ENCODE peak calls at places on chromosomes 16 and 17, in eight cellular contexts. U is stimulated activated naive B cell treated with anti-CD40 and anti-IgM and Interleukin-4, amounts not matched to agents 10 μg/mL and 1 μg/mL and 100 μg/mL, for 72 hours; Y is NCI-H460; B is esophagus squamous epithelium; T is activated effector memory CD4-positive, alpha-beta T cell treated with anti-CD3 and anti-CD28 coated beads, Interleukin-2, amount 50 U/mL, for 16 hours; P is HFFc6; Q is stimulated activated CD8-positive, alpha-beta memory T cell treated with anti-CD3 and anti-CD28 coated beads, Interleukin-12 subunit alpha, Interleukin-12 subunit beta, amount 100 ng/mL, for 4 hours; D is hippocampal formation. G is an unnamed sample.

GRCh38 chr16:48081656-48082055 is 74.1 kb downstream of the ABCC12 start:
- DNase-seq in Q (no peak), B (no peak), T (no peak), D (no peak), Y (no peak), U (no peak), P (peak; percentile 89), G (no peak)

GRCh38 chr17:46890638-46891037 is 32.3 kb upstream of the GOSR2 start:
- DNase-seq in B (no peak), T (no peak), D (no peak), U (no peak), Q (no peak), P (no peak), Y (no peak), G (no peak)

GRCh38 chr17:17258998-17259397 is 22.0 kb upstream of the FLCN start:
- DNase-seq in D (peak; percentile 72), U (no peak), Q (no peak), Y (no peak), T (no peak), B (no peak), P (no peak), G (no peak)

GRCh38 chr17:74759243-74759801 is 10.9 kb downstream of the NHERF1 start:
- DNase-seq in Q (no peak), T (peak; percentile 83), Y (no peak), B (no peak), P (no peak), D (no peak), U (no peak), G (no peak)

GRCh38 chr16:9775994-9776393 is 406.2 kb downstream of the GRIN2A start:
- DNase-seq in D (no peak), U (no peak), P (no peak), Y (no peak), T (no peak), Q (no peak), B (no peak), G (no peak)

GRCh38 chr17:15509095-15509494 is 41.7 kb upstream of the CDRT4 start:
- DNase-seq in D (no peak), P (no peak), U (no peak), Y (no peak), B (no peak), T (no peak), Q (no peak), G (no peak)

GRCh38 chr17:67399676-67400075 is 22.6 kb downstream of the PITPNC1 start:
- DNase-seq in T (peak; percentile 13), Y (no peak), U (no peak), P (no peak), B (no peak), Q (no peak), D (no peak), G (no peak)

GRCh38 chr16:84175351-84176081 is 11.3 kb downstream of the TAF1C start:
- DNase-seq in U (peak; percentile 58), B (no peak), Y (no peak), T (peak; percentile 85), D (peak; percentile 16), P (peak; percentile 70), Q (no peak), G (peak; percentile 77)

GRCh38 chr17:73750975-73751374 is 106.7 kb upstream of the SDK2 start:
- DNase-seq in Y (no peak), T (no peak), P (no peak), U (no peak), D (no peak), Q (no peak), B (no peak), G (no peak)

GRCh38 chr16:70653809-70654771 is 7.7 kb downstream of the IL34 start:
- DNase-seq in D (peak; percentile 72), Q (peak; percentile 50), T (peak; percentile 90), U (peak; percentile 72), P (peak; percentile 82), Y (peak; percentile 77), B (no peak), G (no peak)

GRCh38 chr16:53129281-53130192 is 74.7 kb downstream of the CHD9 start:
- DNase-seq in B (no peak), T (no peak), D (no peak), Y (no peak), Q (no peak), P (peak; percentile 21), U (no peak), G (no peak)

GRCh38 chr16:66408181-66409048 is 18.7 kb upstream of the BEAN1 start:
- DNase-seq in T (no peak), B (no peak), Y (peak; percentile 52), D (peak; percentile 1), U (no peak), Q (no peak), P (peak; percentile 75), G (no peak)

GRCh38 chr16:67847064-67847861 is at the start of gene CENPT:
- DNase-seq in P (peak; percentile 73), Q (no peak), D (no peak), T (no peak), B (no peak), Y (no peak), U (peak; percentile 11), G (peak; percentile 58)

GRCh38 chr17:82269882-82270500 is 3.5 kb downstream of the CSNK1D start:
- DNase-seq in Q (no peak), U (no peak), B (no peak), P (no peak), Y (no peak), D (no peak), T (no peak), G (no peak)

GRCh38 chr16:84874983-84875382 is 55.2 kb downstream of the CRISPLD2 start:
- DNase-seq in D (no peak), U (no peak), B (no peak), Q (no peak), T (no peak), P (peak; percentile 16), Y (no peak), G (no peak)

GRCh38 chr17:1576500-1576899 is 13.9 kb upstream of the PITPNA start:
- DNase-seq in U (no peak), B (no peak), D (no peak), P (no peak), Q (no peak), Y (no peak), T (no peak), G (no peak)

GRCh38 chr16:871562-872330 is 71.2 kb upstream of the GNG13 start:
- DNase-seq in Y (no peak), B (no peak), D (no peak), P (no peak), T (no peak), Q (no peak), U (no peak), G (no peak)

GRCh38 chr17:11719852-11720251 is 121.6 kb downstream of the DNAH9 start:
- DNase-seq in U (no peak), D (no peak), T (no peak), P (no peak), Q (no peak), B (no peak), Y (no peak), G (no peak)